ENCODE peak calls at places on chromosomes 13 and 19, in five cellular contexts. G is iPS DF 6.9, P is thoracic aorta, L is aorta, Y is lung. R is an unnamed sample. For H3K4me1, the result is how much of the 10 kb centered on the place peaks cover.

GRCh38 chr19:55559684-55560083 is 14.3 kb upstream of the SBK3 start:
- DNase-seq in P (no peak), G (no peak), L (no peak), Y (no peak), R (no peak)

GRCh38 chr13:110633776-110634175 is 18.4 kb downstream of the NAXD start:
- DNase-seq in P (no peak), L (no peak), Y (no peak), G (no peak), R (no peak)

GRCh38 chr13:107473255-107473654 is 742.1 kb downstream of the LIG4 start:
- DNase-seq in G (no peak), L (no peak), P (no peak), Y (no peak), R (no peak)

GRCh38 chr13:66567899-66568612 is 662.1 kb downstream of the PCDH9 start:
- DNase-seq in P (no peak), G (no peak), Y (no peak), L (no peak), R (no peak)

GRCh38 chr19:30539315-30539714 is 167.1 kb downstream of the ZNF536 start:
- DNase-seq in G (no peak), L (no peak), Y (no peak), P (no peak), R (no peak)

GRCh38 chr19:49435670-49436069 is 5.7 kb downstream of the SLC17A7 start:
- DNase-seq in Y (no peak), G (no peak), L (no peak), P (no peak), R (no peak)

GRCh38 chr13:81686877-81687276 is 1346.0 kb upstream of the SPRY2 start:
- DNase-seq in L (no peak), G (no peak), P (no peak), Y (no peak), R (no peak)

GRCh38 chr19:33388231-33388816 is 14.8 kb downstream of the CEBPG start:
- DNase-seq in G (no peak), P (no peak), L (peak), Y (no peak), R (no peak)

GRCh38 chr13:35566340-35566739 is 89.9 kb upstream of the MAB21L1 start:
- DNase-seq in G (no peak), Y (no peak), L (no peak), P (no peak), R (no peak)

GRCh38 chr13:33797622-33798021 is 20.3 kb upstream of the RFC3 start:
- DNase-seq in G (no peak), L (no peak), P (no peak), Y (no peak), R (no peak)

GRCh38 chr13:40026174-40026585 is 370.7 kb downstream of the COG6 start:
- DNase-seq in G (no peak), L (no peak), P (no peak), Y (no peak), R (no peak)

GRCh38 chr13:32381539-32381938 is 46.4 kb downstream of the N4BP2L1 start:
- DNase-seq in G (peak), L (no peak), P (no peak), Y (no peak), R (no peak)

GRCh38 chr19:34475026-34475974 is 6.3 kb upstream of the WTIP start:
- DNase-seq in G (no peak), P (no peak), Y (no peak), L (no peak), R (no peak)

GRCh38 chr13:112140366-112140765 is 73.4 kb downstream of the SOX1 start:
- DNase-seq in Y (no peak), L (no peak), P (no peak), G (no peak), R (no peak)

GRCh38 chr13:112141643-112142400 is 74.9 kb downstream of the SOX1 start:
- DNase-seq in G (no peak), Y (no peak), P (no peak), L (no peak), R (no peak)

GRCh38 chr13:112143046-112143752 is 76.2 kb downstream of the SOX1 start:
- DNase-seq in G (no peak), Y (no peak), P (no peak), L (no peak), R (no peak)

GRCh38 chr13:112143753-112144615 is 77.0 kb downstream of the SOX1 start:
- DNase-seq in L (no peak), G (no peak), Y (no peak), P (no peak), R (no peak)

GRCh38 chr13:112142401-112142930 is 75.5 kb downstream of the SOX1 start:
- DNase-seq in P (no peak), G (no peak), Y (no peak), L (no peak), R (no peak)
- H3K4me1 ChIP-seq in P (under half), G (under half), Y (under half), L (under half), R (under half)

GRCh38 chr13:99218969-99219368 is 18.3 kb downstream of the UBAC2 start:
- DNase-seq in G (no peak), Y (no peak), P (no peak), L (no peak), R (no peak)

GRCh38 chr13:99220199-99220931 is 19.7 kb downstream of the UBAC2 start:
- DNase-seq in G (no peak), L (no peak), Y (no peak), P (no peak), R (no peak)

GRCh38 chr13:99218545-99218944 is 17.9 kb downstream of the UBAC2 start:
- DNase-seq in L (no peak), P (no peak), G (no peak), Y (peak), R (no peak)

GRCh38 chr13:99224019-99224418 is 23.4 kb downstream of the UBAC2 start:
- DNase-seq in Y (no peak), G (no peak), P (no peak), L (no peak), R (no peak)

DNA sequence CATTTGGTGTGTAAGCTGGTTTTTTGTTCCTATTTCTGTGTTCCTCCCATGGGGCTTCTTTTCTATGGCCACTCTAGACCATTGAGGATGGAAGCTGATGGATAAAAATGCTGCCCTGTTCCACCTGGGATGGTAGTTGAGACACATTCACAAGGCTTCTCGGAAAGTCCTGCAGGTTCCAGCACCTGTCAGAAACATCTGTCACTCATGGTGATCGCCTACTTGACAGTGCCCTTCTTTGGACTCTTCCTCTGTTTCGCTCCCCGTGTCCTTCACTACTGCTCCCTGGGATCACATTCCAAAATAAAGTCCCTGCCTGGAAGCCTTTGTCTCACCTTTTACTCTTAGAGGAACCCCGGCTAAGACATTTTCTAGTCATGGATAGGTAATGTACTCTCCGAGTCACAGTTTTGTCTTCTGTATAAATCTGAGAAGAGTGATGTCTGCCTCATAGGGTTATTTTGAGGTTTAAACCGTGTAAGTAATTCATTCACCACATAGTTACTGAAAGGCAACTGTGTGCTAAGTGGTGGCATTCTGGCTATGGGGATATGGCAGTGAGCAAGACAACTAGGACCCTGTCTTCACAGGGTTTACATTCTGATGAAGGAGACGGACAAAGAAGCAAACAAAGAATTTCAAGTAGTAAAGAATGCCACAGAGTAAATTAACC is 21.0 kb downstream of the UBAC2 start:
- DNase-seq in L (no peak), P (no peak), Y (no peak), G (no peak), R (no peak)
- H3K4me1 ChIP-seq in L (under half), P (half or more), Y (under half), G (under half), R (under half)

GRCh38 chr19:19098084-19098702 is 34.4 kb downstream of the SLC25A42 start:
- DNase-seq in Y (no peak), L (no peak), G (no peak), P (no peak), R (no peak)
- H3K4me1 ChIP-seq in Y (under half), L (under half), G (under half), P (under half), R (under half)

DNA sequence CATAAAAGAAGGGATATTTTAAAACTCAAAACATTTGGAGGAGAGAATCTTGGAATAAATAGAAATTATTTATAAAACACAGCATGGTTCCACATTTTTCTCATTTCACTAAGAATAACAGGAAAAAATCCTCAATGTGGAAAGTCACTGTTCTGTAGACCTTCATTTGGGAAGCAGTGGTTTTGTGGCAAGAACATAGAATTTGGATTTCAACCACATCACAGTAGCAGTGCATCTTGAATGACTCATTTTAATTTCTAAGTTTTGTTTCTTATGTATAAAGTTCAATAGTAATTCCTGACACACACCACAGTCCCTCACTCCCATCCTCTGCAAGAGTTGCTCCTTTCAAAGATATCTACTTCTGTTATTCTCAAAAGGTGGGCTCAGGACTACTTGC is 264.0 kb downstream of the ENOX1 start:
- DNase-seq in P (no peak), G (no peak), L (no peak), Y (no peak), R (no peak)
- H3K4me1 ChIP-seq in P (under half), G (under half), L (under half), Y (under half), R (under half)

DNA sequence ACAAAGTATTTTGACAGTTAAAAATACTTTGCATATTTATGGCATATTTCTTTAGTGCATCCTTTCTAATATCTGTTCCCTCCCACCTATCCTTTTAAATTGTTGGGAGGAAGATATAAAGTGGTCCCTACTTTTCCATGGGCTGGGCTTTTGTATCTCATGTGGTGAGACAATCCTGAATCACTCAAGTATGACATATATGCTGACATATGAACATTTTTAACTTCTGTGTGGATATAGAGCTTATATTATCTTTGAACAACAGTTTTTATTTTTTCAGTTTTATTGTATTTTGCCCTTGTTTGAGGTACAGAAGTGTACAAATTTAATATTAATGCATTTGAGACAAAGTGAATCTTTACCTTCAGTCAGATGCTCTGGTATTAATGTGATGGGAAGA is 3.4 kb downstream of the ZMYM2 start:
- DNase-seq in L (no peak), G (no peak), Y (no peak), P (no peak), R (no peak)
- H3K4me1 ChIP-seq in L (under half), G (under half), Y (under half), P (under half), R (under half)

R was measured in NT2/D1.